ENCODE peak calls at places on chromosomes 12 and 14, in six cellular contexts. H is Right ventricle myocardium inferior; O is astrocyte of the spinal cord; K is AG10803; S is stimulated activated CD4-positive, alpha-beta T cell treated with anti-CD3 and anti-CD28 coated beads, TNF-alpha, amount 100 ng/mL, for 48 hours; F is type B pancreatic cell. P is an unnamed sample.

GRCh38 chr12:20657496-20657895 is 37.6 kb upstream of the SLCO1C1 start:
- DNase-seq in H (no peak), O (no peak), K (no peak), S (no peak), F (no peak), P (no peak)

GRCh38 chr12:131025939-131026702 is 72.4 kb downstream of the ADGRD1 start:
- DNase-seq in H (no peak), O (no peak), K (no peak), S (no peak), F (no peak), P (no peak)

GRCh38 chr12:59452259-59452658 is 143.6 kb upstream of the SLC16A7 start:
- DNase-seq in H (no peak), O (peak), K (peak), S (no peak), F (no peak), P (no peak)

GRCh38 chr12:107929436-107929835 is 154.9 kb downstream of the ASCL4 start:
- DNase-seq in H (no peak), O (peak), K (peak), S (no peak), F (no peak), P (no peak)

GRCh38 chr12:69168828-69169227 is 70.5 kb upstream of the CPSF6 start:
- DNase-seq in H (no peak), O (no peak), K (no peak), S (no peak), F (peak), P (no peak)

GRCh38 chr12:125455556-125455955 is 390.3 kb downstream of the AACS start:
- DNase-seq in H (no peak), O (no peak), K (no peak), S (no peak), F (no peak), P (no peak)

GRCh38 chr12:10590976-10591375 is 22.4 kb downstream of the MAGOHB start:
- DNase-seq in H (no peak), O (peak), K (no peak), S (no peak), F (no peak), P (no peak)

GRCh38 chr14:68506021-68506644 is 286.7 kb downstream of the ZFP36L1 start:
- DNase-seq in H (no peak), O (peak), K (peak), S (no peak), F (no peak), P (no peak)

GRCh38 chr12:49200882-49201594 is 12.2 kb upstream of the TUBA1A start:
- DNase-seq in H (no peak), O (peak), K (peak), S (no peak), F (no peak), P (no peak)

GRCh38 chr12:88947486-88948043 is 367.3 kb upstream of the KITLG start:
- DNase-seq in H (no peak), O (no peak), K (no peak), S (no peak), F (no peak), P (no peak)

GRCh38 chr14:61296707-61297502 is 15.8 kb upstream of the TMEM30B start:
- DNase-seq in H (no peak), O (peak), K (peak), S (no peak), F (no peak), P (no peak)

GRCh38 chr12:2179953-2180736 is 127.4 kb downstream of the CACNA1C start:
- DNase-seq in H (peak), O (peak), K (peak), S (no peak), F (no peak), P (no peak)

GRCh38 chr12:96472384-96472783 is 17.0 kb upstream of the CFAP54 start:
- DNase-seq in H (no peak), O (no peak), K (peak), S (no peak), F (no peak), P (no peak)

P was measured in GM18507.